ENCODE peak calls at places on chromosomes 13 and 19, in four cellular contexts. One of them, this sample, is unnamed.

GRCh38 chr19:45306522-45307027 is 16.1 kb downstream of the CKM start:
- DNase-seq in choroid plexus epithelial cell: no peak
- DNase-seq in breast epithelium: no peak
- DNase-seq in AG04449: no peak
- DNase-seq in this sample: no peak

GRCh38 chr19:31257025-31257424 is 92.2 kb downstream of the TSHZ3 start:
- DNase-seq in breast epithelium: no peak
- DNase-seq in choroid plexus epithelial cell: no peak
- DNase-seq in AG04449: no peak
- DNase-seq in this sample: no peak

GRCh38 chr13:60095300-60095699 is 68.4 kb downstream of the DIAPH3 start:
- DNase-seq in breast epithelium: no peak
- DNase-seq in choroid plexus epithelial cell: no peak
- DNase-seq in AG04449: no peak
- DNase-seq in this sample: no peak

GRCh38 chr13:98401936-98402335 is 175.0 kb downstream of the STK24 start:
- DNase-seq in breast epithelium: no peak
- DNase-seq in AG04449: no peak
- DNase-seq in choroid plexus epithelial cell: no peak
- DNase-seq in this sample: no peak

GRCh38 chr19:52748336-52748950 is 13.6 kb upstream of the ZNF611 start:
- DNase-seq in AG04449: no peak
- DNase-seq in choroid plexus epithelial cell: peak; percentile 74
- DNase-seq in breast epithelium: no peak
- DNase-seq in this sample: no peak

GRCh38 chr19:28556371-28556770 is 656.6 kb downstream of the UQCRFS1 start:
- DNase-seq in breast epithelium: no peak
- DNase-seq in choroid plexus epithelial cell: no peak
- DNase-seq in AG04449: no peak
- DNase-seq in this sample: no peak

GRCh38 chr13:95355491-95355890 is 54.2 kb upstream of the ABCC4 start:
- DNase-seq in breast epithelium: no peak
- DNase-seq in choroid plexus epithelial cell: peak; percentile 60
- DNase-seq in AG04449: peak; percentile 24
- DNase-seq in this sample: peak; percentile 20

GRCh38 chr13:113665582-113666323 is 1.3 kb upstream of the GRK1 start:
- DNase-seq in breast epithelium: no peak
- DNase-seq in AG04449: no peak
- DNase-seq in choroid plexus epithelial cell: no peak
- DNase-seq in this sample: no peak

GRCh38 chr19:6034512-6034911 is 56.6 kb upstream of the RANBP3 start:
- DNase-seq in choroid plexus epithelial cell: no peak
- DNase-seq in breast epithelium: no peak
- DNase-seq in AG04449: no peak
- DNase-seq in this sample: no peak

GRCh38 chr13:48582086-48582485 is 49.2 kb upstream of the RCBTB2 start:
- DNase-seq in AG04449: no peak
- DNase-seq in breast epithelium: no peak
- DNase-seq in choroid plexus epithelial cell: no peak
- DNase-seq in this sample: no peak

GRCh38 chr13:29849071-29849541 is 1.3 kb downstream of the UBL3 start:
- DNase-seq in AG04449: no peak
- DNase-seq in breast epithelium: no peak
- DNase-seq in choroid plexus epithelial cell: peak; percentile 26
- DNase-seq in this sample: no peak

GRCh38 chr19:56113071-56113632 is 7.9 kb downstream of the ZNF787 start:
- DNase-seq in breast epithelium: no peak
- DNase-seq in AG04449: no peak
- DNase-seq in choroid plexus epithelial cell: no peak
- DNase-seq in this sample: no peak

GRCh38 chr13:97256343-97256783 is 34.2 kb downstream of the MBNL2 start:
- DNase-seq in breast epithelium: no peak
- DNase-seq in AG04449: peak; percentile 94
- DNase-seq in choroid plexus epithelial cell: peak; percentile 96
- DNase-seq in this sample: peak; percentile 90
- H3K4me3 ChIP-seq in breast epithelium: peak overlapping the region; percentile 21
- H3K4me3 ChIP-seq in AG04449: no peak overlapping the region
- H3K4me3 ChIP-seq in choroid plexus epithelial cell: no peak overlapping the region
- H3K4me3 ChIP-seq in this sample: no peak overlapping the region

GRCh38 chr19:13839193-13839937 is 37.6 kb upstream of the NANOS3 start:
- DNase-seq in breast epithelium: peak; percentile 86
- DNase-seq in choroid plexus epithelial cell: peak; percentile 75
- DNase-seq in AG04449: no peak
- DNase-seq in this sample: no peak
- TF ChIP-seq CTCF in breast epithelium: no peak
- TF ChIP-seq CTCF in choroid plexus epithelial cell: peak; percentile 6
- TF ChIP-seq CTCF in AG04449: peak; percentile 21
- TF ChIP-seq CTCF in this sample: no peak

GRCh38 chr19:2494084-2494446 is 18.1 kb downstream of the GADD45B start:
- DNase-seq in choroid plexus epithelial cell: peak; percentile 55
- DNase-seq in AG04449: no peak
- DNase-seq in breast epithelium: no peak
- DNase-seq in this sample: no peak
- H3K4me3 ChIP-seq in choroid plexus epithelial cell: peak overlapping the region; percentile 62
- H3K4me3 ChIP-seq in AG04449: peak overlapping the region; percentile 65
- H3K4me3 ChIP-seq in breast epithelium: peak overlapping the region; percentile 70
- H3K4me3 ChIP-seq in this sample: peak overlapping the region; percentile 48

DNA sequence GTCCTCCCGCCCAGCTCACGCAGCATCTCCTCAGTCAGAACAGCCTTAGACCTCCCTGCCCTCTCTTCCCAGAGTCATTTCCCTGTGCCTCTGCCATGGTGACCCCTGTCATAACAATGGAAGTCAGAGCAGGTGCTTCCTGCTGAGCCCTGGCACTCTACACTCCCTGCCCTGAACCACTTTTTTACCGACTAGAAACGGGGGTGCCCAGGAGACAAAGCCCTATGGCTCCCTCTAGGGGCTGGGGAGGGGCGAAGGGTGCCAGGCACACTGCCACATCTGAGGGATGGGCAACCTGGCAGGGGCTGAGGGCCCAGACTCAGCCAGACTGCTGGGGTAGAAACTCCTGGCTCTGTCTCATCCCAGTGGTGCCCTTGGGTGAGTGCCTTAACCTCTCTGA is 16.4 kb downstream of the ZNF574 start:
- DNase-seq in choroid plexus epithelial cell: no peak
- DNase-seq in AG04449: no peak
- DNase-seq in breast epithelium: no peak
- DNase-seq in this sample: no peak
- TF ChIP-seq CTCF in choroid plexus epithelial cell: peak; percentile 82
- TF ChIP-seq CTCF in AG04449: peak; percentile 46
- TF ChIP-seq CTCF in breast epithelium: no peak
- TF ChIP-seq CTCF in this sample: peak; percentile 50

GRCh38 chr19:3041302-3041701 is 12.2 kb upstream of the TLE2 start:
- DNase-seq in breast epithelium: no peak
- DNase-seq in AG04449: no peak
- DNase-seq in choroid plexus epithelial cell: no peak
- DNase-seq in this sample: no peak
- H3K4me3 ChIP-seq in breast epithelium: no peak overlapping the region
- H3K4me3 ChIP-seq in AG04449: no peak overlapping the region
- H3K4me3 ChIP-seq in choroid plexus epithelial cell: no peak overlapping the region
- H3K4me3 ChIP-seq in this sample: no peak overlapping the region

GRCh38 chr19:37217855-37218591 is at the start of gene ZNF383:
- DNase-seq in choroid plexus epithelial cell: peak; percentile 92
- DNase-seq in breast epithelium: peak; percentile 77
- DNase-seq in AG04449: peak; percentile 29
- DNase-seq in this sample: peak; percentile 27
- TF ChIP-seq CTCF in choroid plexus epithelial cell: no peak
- TF ChIP-seq CTCF in breast epithelium: no peak
- TF ChIP-seq CTCF in AG04449: no peak
- TF ChIP-seq CTCF in this sample: no peak

GRCh38 chr13:111006508-111007031 is 91.7 kb upstream of the ANKRD10 start:
- DNase-seq in AG04449: peak; percentile 23
- DNase-seq in choroid plexus epithelial cell: peak; percentile 97
- DNase-seq in breast epithelium: peak; percentile 50
- DNase-seq in this sample: peak; percentile 64
- H3K4me3 ChIP-seq in AG04449: no peak overlapping the region
- H3K4me3 ChIP-seq in choroid plexus epithelial cell: no peak overlapping the region
- H3K4me3 ChIP-seq in breast epithelium: peak overlapping the region; percentile 36
- H3K4me3 ChIP-seq in this sample: peak overlapping the region; percentile 1

GRCh38 chr19:625257-625656 is 8.1 kb downstream of the POLRMT start:
- DNase-seq in AG04449: no peak
- DNase-seq in choroid plexus epithelial cell: no peak
- DNase-seq in breast epithelium: no peak
- DNase-seq in this sample: no peak

GRCh38 chr19:623974-624373 is 9.4 kb downstream of the POLRMT start:
- DNase-seq in breast epithelium: no peak
- DNase-seq in choroid plexus epithelial cell: peak; percentile 98
- DNase-seq in AG04449: peak; percentile 78
- DNase-seq in this sample: peak; percentile 52

GRCh38 chr19:629961-630714 is 3.2 kb downstream of the POLRMT start:
- DNase-seq in choroid plexus epithelial cell: no peak
- DNase-seq in AG04449: no peak
- DNase-seq in breast epithelium: no peak
- DNase-seq in this sample: no peak

GRCh38 chr19:624433-625109 is 8.8 kb downstream of the POLRMT start:
- DNase-seq in choroid plexus epithelial cell: no peak
- DNase-seq in AG04449: no peak
- DNase-seq in breast epithelium: no peak
- DNase-seq in this sample: no peak

GRCh38 chr19:628168-628567 is 5.2 kb downstream of the POLRMT start:
- DNase-seq in choroid plexus epithelial cell: no peak
- DNase-seq in breast epithelium: no peak
- DNase-seq in AG04449: no peak
- DNase-seq in this sample: no peak
- TF ChIP-seq CTCF in choroid plexus epithelial cell: peak; percentile 62
- TF ChIP-seq CTCF in breast epithelium: no peak
- TF ChIP-seq CTCF in AG04449: peak; percentile 43
- TF ChIP-seq CTCF in this sample: peak; percentile 41

GRCh38 chr19:11807099-11807380 is 7.0 kb upstream of the ZNF440 start:
- DNase-seq in breast epithelium: no peak
- DNase-seq in AG04449: no peak
- DNase-seq in choroid plexus epithelial cell: no peak
- DNase-seq in this sample: no peak
- H3K4me3 ChIP-seq in breast epithelium: no peak overlapping the region
- H3K4me3 ChIP-seq in AG04449: no peak overlapping the region
- H3K4me3 ChIP-seq in choroid plexus epithelial cell: no peak overlapping the region
- H3K4me3 ChIP-seq in this sample: no peak overlapping the region

This sample was measured in AG09309.